ENCODE peak calls at places on chromosomes 16 and 17, in five cellular contexts. One of them, this sample, is unnamed.

GRCh38 chr17:28473542-28473941 is at the start of gene SLC13A2:
- DNase-seq in BE2C: no peak
- DNase-seq in cardiac muscle cell: no peak
- DNase-seq in A549: no peak
- DNase-seq in left lung: no peak
- DNase-seq in this sample: no peak

GRCh38 chr16:56312556-56312955 is 112.8 kb downstream of the AMFR start:
- DNase-seq in BE2C: no peak
- DNase-seq in A549: no peak
- DNase-seq in cardiac muscle cell: no peak
- DNase-seq in left lung: peak
- DNase-seq in this sample: no peak

GRCh38 chr17:73585583-73585982 is 58.7 kb downstream of the SDK2 start:
- DNase-seq in A549: peak
- DNase-seq in cardiac muscle cell: no peak
- DNase-seq in left lung: no peak
- DNase-seq in BE2C: no peak
- DNase-seq in this sample: no peak

GRCh38 chr17:65323055-65323454 is 185.9 kb downstream of the RGS9 start:
- DNase-seq in left lung: no peak
- DNase-seq in A549: peak
- DNase-seq in BE2C: no peak
- DNase-seq in cardiac muscle cell: no peak
- DNase-seq in this sample: no peak

GRCh38 chr17:80855968-80856862 is 135.4 kb upstream of the CHMP6 start:
- DNase-seq in BE2C: peak
- DNase-seq in A549: peak
- DNase-seq in left lung: peak
- DNase-seq in cardiac muscle cell: peak
- DNase-seq in this sample: peak

GRCh38 chr16:68790130-68790761 is 53.1 kb upstream of the TANGO6 start:
- DNase-seq in left lung: no peak
- DNase-seq in cardiac muscle cell: peak
- DNase-seq in A549: peak
- DNase-seq in BE2C: no peak
- DNase-seq in this sample: peak

GRCh38 chr17:42399121-42399520 is 10.9 kb upstream of the STAT3 start:
- DNase-seq in BE2C: no peak
- DNase-seq in left lung: no peak
- DNase-seq in A549: no peak
- DNase-seq in cardiac muscle cell: no peak
- DNase-seq in this sample: no peak

GRCh38 chr17:63516910-63517824 is 6.0 kb upstream of the KCNH6 start:
- DNase-seq in left lung: no peak
- DNase-seq in cardiac muscle cell: peak
- DNase-seq in A549: peak
- DNase-seq in BE2C: no peak
- DNase-seq in this sample: peak

GRCh38 chr17:17808706-17809432 is 27.9 kb downstream of the SREBF1 start:
- DNase-seq in BE2C: no peak
- DNase-seq in cardiac muscle cell: peak
- DNase-seq in left lung: no peak
- DNase-seq in A549: peak
- DNase-seq in this sample: peak

GRCh38 chr16:64094170-64094960 is 1027.5 kb downstream of the CDH11 start:
- DNase-seq in cardiac muscle cell: no peak
- DNase-seq in left lung: no peak
- DNase-seq in A549: no peak
- DNase-seq in BE2C: no peak
- DNase-seq in this sample: no peak

GRCh38 chr16:30953511-30954124 is 3.9 kb upstream of the SETD1A start:
- DNase-seq in cardiac muscle cell: peak
- DNase-seq in A549: peak
- DNase-seq in left lung: no peak
- DNase-seq in BE2C: peak
- DNase-seq in this sample: peak

GRCh38 chr17:7969434-7969833 is 33.0 kb upstream of the GUCY2D start:
- DNase-seq in left lung: no peak
- DNase-seq in A549: no peak
- DNase-seq in BE2C: no peak
- DNase-seq in cardiac muscle cell: peak
- DNase-seq in this sample: peak

GRCh38 chr16:49467540-49468372 is 94.2 kb downstream of the C16orf78 start:
- DNase-seq in cardiac muscle cell: no peak
- DNase-seq in A549: no peak
- DNase-seq in BE2C: no peak
- DNase-seq in left lung: peak
- DNase-seq in this sample: no peak

GRCh38 chr16:50549561-50549915 is 1.3 kb downstream of the NKD1 start:
- DNase-seq in cardiac muscle cell: no peak
- DNase-seq in BE2C: no peak
- DNase-seq in left lung: no peak
- DNase-seq in A549: no peak
- DNase-seq in this sample: no peak

GRCh38 chr16:25966172-25967097 is 274.7 kb downstream of the HS3ST4 start:
- DNase-seq in BE2C: no peak
- DNase-seq in left lung: no peak
- DNase-seq in cardiac muscle cell: no peak
- DNase-seq in A549: no peak
- DNase-seq in this sample: no peak

GRCh38 chr16:67543582-67543981 is 15.0 kb downstream of the RIPOR1 start:
- DNase-seq in A549: no peak
- DNase-seq in BE2C: no peak
- DNase-seq in cardiac muscle cell: no peak
- DNase-seq in left lung: no peak
- DNase-seq in this sample: no peak

GRCh38 chr17:29242051-29242450 is 4.6 kb upstream of the CRYBA1 start:
- DNase-seq in cardiac muscle cell: no peak
- DNase-seq in A549: no peak
- DNase-seq in left lung: no peak
- DNase-seq in BE2C: no peak
- DNase-seq in this sample: no peak

GRCh38 chr17:74569392-74570003 is 2.2 kb upstream of the CD300H start:
- DNase-seq in A549: peak
- DNase-seq in left lung: no peak
- DNase-seq in BE2C: no peak
- DNase-seq in cardiac muscle cell: peak
- DNase-seq in this sample: peak

GRCh38 chr16:84174396-84174795 is 12.5 kb downstream of the TAF1C start:
- DNase-seq in BE2C: no peak
- DNase-seq in left lung: no peak
- DNase-seq in A549: no peak
- DNase-seq in cardiac muscle cell: no peak
- DNase-seq in this sample: no peak

GRCh38 chr17:78947235-78948153 is 22.3 kb upstream of the TIMP2 start:
- DNase-seq in A549: no peak
- DNase-seq in BE2C: no peak
- DNase-seq in left lung: no peak
- DNase-seq in cardiac muscle cell: peak
- DNase-seq in this sample: no peak

GRCh38 chr16:86545481-86545880 is 9.6 kb downstream of the MTHFSD start:
- DNase-seq in cardiac muscle cell: no peak
- DNase-seq in BE2C: no peak
- DNase-seq in left lung: peak
- DNase-seq in A549: no peak
- DNase-seq in this sample: no peak

GRCh38 chr16:10523025-10523424 is 57.4 kb downstream of the EMP2 start:
- DNase-seq in A549: no peak
- DNase-seq in cardiac muscle cell: no peak
- DNase-seq in left lung: no peak
- DNase-seq in BE2C: no peak
- DNase-seq in this sample: no peak

GRCh38 chr17:44820631-44821196 is 9.4 kb downstream of the GJC1 start:
- DNase-seq in BE2C: no peak
- DNase-seq in left lung: no peak
- DNase-seq in A549: peak
- DNase-seq in cardiac muscle cell: peak
- DNase-seq in this sample: peak

GRCh38 chr17:64634217-64634616 is 27.9 kb downstream of the SMURF2 start:
- DNase-seq in cardiac muscle cell: no peak
- DNase-seq in left lung: no peak
- DNase-seq in A549: no peak
- DNase-seq in BE2C: no peak
- DNase-seq in this sample: no peak

DNA sequence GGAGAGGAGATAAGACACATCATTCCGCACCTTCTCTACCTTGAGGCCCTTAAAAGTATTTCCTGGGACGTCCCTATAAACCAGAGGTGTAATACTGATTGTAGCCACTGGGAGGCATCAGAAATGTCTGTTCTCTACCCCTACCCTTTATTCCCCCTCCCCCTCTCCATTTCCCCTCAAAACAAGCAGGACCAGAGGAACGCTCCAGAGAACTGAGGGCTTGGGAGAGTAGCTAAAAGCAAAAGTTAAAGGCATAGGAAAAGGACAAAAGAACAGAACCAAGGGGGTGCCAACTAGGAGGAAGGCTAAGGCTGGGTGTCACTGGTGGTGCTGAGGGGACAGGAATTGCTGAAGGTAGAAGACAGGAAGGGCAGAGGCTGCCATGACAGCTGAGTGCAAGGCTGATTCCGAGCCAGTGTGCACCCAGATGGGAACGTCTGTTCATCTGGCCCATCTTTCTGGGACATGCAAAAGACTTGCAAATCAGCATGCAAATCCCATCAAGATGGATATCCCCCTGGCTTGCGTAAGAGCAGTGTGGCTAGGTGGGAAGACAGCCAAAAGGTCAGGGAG is 6.7 kb downstream of the CAMTA2 start:
- DNase-seq in cardiac muscle cell: peak
- DNase-seq in BE2C: peak
- DNase-seq in left lung: no peak
- DNase-seq in A549: peak
- DNase-seq in this sample: peak
- TF ChIP-seq CTCF in cardiac muscle cell: peak
- TF ChIP-seq CTCF in BE2C: peak
- TF ChIP-seq CTCF in left lung: peak
- TF ChIP-seq CTCF in A549: peak
- TF ChIP-seq CTCF in this sample: peak

GRCh38 chr17:19717411-19717908 is 1.1 kb upstream of the SLC47A2 start:
- DNase-seq in A549: no peak
- DNase-seq in BE2C: no peak
- DNase-seq in cardiac muscle cell: no peak
- DNase-seq in left lung: peak
- DNase-seq in this sample: no peak

GRCh38 chr17:19718041-19718612 is 1.7 kb upstream of the SLC47A2 start:
- DNase-seq in BE2C: no peak
- DNase-seq in cardiac muscle cell: no peak
- DNase-seq in A549: no peak
- DNase-seq in left lung: no peak
- DNase-seq in this sample: no peak

GRCh38 chr17:19720210-19720475 is 3.8 kb upstream of the SLC47A2 start:
- DNase-seq in BE2C: no peak
- DNase-seq in A549: no peak
- DNase-seq in left lung: no peak
- DNase-seq in cardiac muscle cell: no peak
- DNase-seq in this sample: no peak

GRCh38 chr17:19719365-19720209 is 3.2 kb upstream of the SLC47A2 start:
- DNase-seq in A549: peak
- DNase-seq in BE2C: no peak
- DNase-seq in left lung: peak
- DNase-seq in cardiac muscle cell: no peak
- DNase-seq in this sample: peak

GRCh38 chr17:19718613-19719364 is 2.4 kb upstream of the SLC47A2 start:
- DNase-seq in cardiac muscle cell: no peak
- DNase-seq in BE2C: no peak
- DNase-seq in A549: peak
- DNase-seq in left lung: peak
- DNase-seq in this sample: peak
- TF ChIP-seq CTCF in cardiac muscle cell: peak
- TF ChIP-seq CTCF in BE2C: peak
- TF ChIP-seq CTCF in A549: peak
- TF ChIP-seq CTCF in left lung: no peak
- TF ChIP-seq CTCF in this sample: peak

GRCh38 chr16:77221482-77221881 is 22.3 kb downstream of the SYCE1L start:
- DNase-seq in BE2C: no peak
- DNase-seq in cardiac muscle cell: peak
- DNase-seq in left lung: no peak
- DNase-seq in A549: no peak
- DNase-seq in this sample: peak

GRCh38 chr16:77225182-77225581 is 26.0 kb downstream of the SYCE1L start:
- DNase-seq in A549: no peak
- DNase-seq in cardiac muscle cell: no peak
- DNase-seq in BE2C: no peak
- DNase-seq in left lung: no peak
- DNase-seq in this sample: no peak

GRCh38 chr16:77219437-77219836 is 20.2 kb downstream of the SYCE1L start:
- DNase-seq in left lung: no peak
- DNase-seq in cardiac muscle cell: no peak
- DNase-seq in A549: peak
- DNase-seq in BE2C: no peak
- DNase-seq in this sample: no peak

GRCh38 chr16:77220427-77220826 is 21.2 kb downstream of the SYCE1L start:
- DNase-seq in A549: no peak
- DNase-seq in BE2C: no peak
- DNase-seq in cardiac muscle cell: no peak
- DNase-seq in left lung: no peak
- DNase-seq in this sample: no peak

DNA sequence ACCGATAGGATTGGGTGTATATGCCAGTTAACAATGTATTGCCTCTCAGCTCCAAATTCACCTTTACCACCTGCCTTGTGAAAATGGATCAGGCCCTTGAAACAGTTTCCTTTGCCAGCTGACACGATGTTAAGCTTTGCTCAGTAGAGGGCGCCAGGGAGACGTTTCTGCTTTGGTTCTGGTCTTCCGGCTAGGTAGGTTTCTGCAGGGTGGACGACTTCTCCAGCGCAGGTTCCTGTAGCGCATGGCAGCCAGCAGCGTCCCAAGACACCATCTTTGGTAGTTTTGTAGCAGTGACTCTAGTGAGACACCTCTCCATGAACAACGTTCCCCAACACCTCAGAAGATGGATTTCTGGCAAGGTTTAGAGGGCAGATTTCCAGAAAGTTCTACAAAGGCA is 24.0 kb downstream of the SYCE1L start:
- DNase-seq in left lung: no peak
- DNase-seq in A549: peak
- DNase-seq in BE2C: peak
- DNase-seq in cardiac muscle cell: no peak
- DNase-seq in this sample: peak
- TF ChIP-seq CTCF in left lung: no peak
- TF ChIP-seq CTCF in A549: peak
- TF ChIP-seq CTCF in BE2C: peak
- TF ChIP-seq CTCF in cardiac muscle cell: peak
- TF ChIP-seq CTCF in this sample: peak

GRCh38 chr17:77312786-77313599 is 172.2 kb downstream of the SEC14L1 start:
- DNase-seq in cardiac muscle cell: peak
- DNase-seq in left lung: peak
- DNase-seq in A549: no peak
- DNase-seq in BE2C: no peak
- DNase-seq in this sample: no peak
- TF ChIP-seq CTCF in cardiac muscle cell: no peak
- TF ChIP-seq CTCF in left lung: no peak
- TF ChIP-seq CTCF in A549: no peak
- TF ChIP-seq CTCF in BE2C: no peak
- TF ChIP-seq CTCF in this sample: no peak

GRCh38 chr17:56175299-56175935 is 22.1 kb downstream of the ANKFN1 start:
- DNase-seq in BE2C: no peak
- DNase-seq in A549: no peak
- DNase-seq in cardiac muscle cell: no peak
- DNase-seq in left lung: no peak
- DNase-seq in this sample: no peak
- TF ChIP-seq CTCF in BE2C: no peak
- TF ChIP-seq CTCF in A549: no peak
- TF ChIP-seq CTCF in cardiac muscle cell: no peak
- TF ChIP-seq CTCF in left lung: no peak
- TF ChIP-seq CTCF in this sample: no peak

This sample was measured in MCF 10A.